ENCODE peak calls at places on chromosomes 6 and 20, in eight cellular contexts. Q, T, A, G, F, Y, L and E are unnamed samples.

GRCh38 chr6:159376443-159377182 is 207.4 kb downstream of the FNDC1 start:
- DNase-seq in G (no peak), F (no peak), A (no peak), L (no peak), T (no peak), Q (no peak), Y (no peak), E (no peak)

GRCh38 chr20:36085686-36086267 is 68.8 kb upstream of the EPB41L1 start:
- DNase-seq in A (no peak), Y (no peak), T (peak; percentile 27), F (peak; percentile 82), L (peak; percentile 70), G (no peak), Q (no peak), E (peak; percentile 45)

GRCh38 chr6:31086788-31087440 is 25.5 kb downstream of the C6orf15 start:
- DNase-seq in Q (no peak), F (peak; percentile 88), A (no peak), L (no peak), T (no peak), Y (no peak), G (no peak), E (no peak)

GRCh38 chr20:57433658-57434389 is 42.6 kb downstream of the RBM38 start:
- DNase-seq in G (no peak), L (no peak), F (no peak), Y (no peak), A (no peak), T (peak; percentile 41), Q (no peak), E (no peak)

GRCh38 chr20:15700147-15700765 is 873.0 kb downstream of the KIF16B start:
- DNase-seq in A (peak; percentile 30), Y (no peak), F (no peak), T (no peak), L (no peak), Q (no peak), G (no peak), E (no peak)

GRCh38 chr20:24665741-24666191 is 196.3 kb downstream of the SYNDIG1 start:
- DNase-seq in Y (no peak), A (no peak), T (no peak), Q (no peak), G (no peak), L (no peak), F (no peak), E (no peak)

GRCh38 chr20:63533388-63533787 is 3.8 kb downstream of the PTK6 start:
- DNase-seq in Y (no peak), A (no peak), F (no peak), G (no peak), L (no peak), T (no peak), Q (no peak), E (no peak)

GRCh38 chr6:134394905-134395304 is 77.0 kb upstream of the SGK1 start:
- DNase-seq in A (no peak), G (no peak), F (no peak), T (no peak), L (no peak), Q (no peak), Y (no peak), E (no peak)

GRCh38 chr20:33443006-33443511 is 504 bp downstream of the SNTA1 start:
- DNase-seq in A (no peak), Y (no peak), G (peak; percentile 3), F (no peak), Q (no peak), T (peak; percentile 9), L (peak; percentile 27), E (peak; percentile 75)